ENCODE peak calls at places on chromosomes 6 and 20, in five cellular contexts. One of them, this sample, is unnamed.

GRCh38 chr20:14580426-14581074 is 243.1 kb upstream of the FLRT3 start:
- DNase-seq in thoracic aorta: no peak
- DNase-seq in SJCRH30: no peak
- DNase-seq in coronary artery: no peak
- DNase-seq in breast epithelium: no peak
- DNase-seq in this sample: no peak

GRCh38 chr20:58054082-58054481 is 174.4 kb downstream of the ANKRD60 start:
- DNase-seq in thoracic aorta: no peak
- DNase-seq in SJCRH30: peak
- DNase-seq in coronary artery: no peak
- DNase-seq in breast epithelium: no peak
- DNase-seq in this sample: no peak

GRCh38 chr6:136067731-136068341 is 182.3 kb downstream of the MTFR2 start:
- DNase-seq in thoracic aorta: no peak
- DNase-seq in SJCRH30: no peak
- DNase-seq in coronary artery: no peak
- DNase-seq in breast epithelium: no peak
- DNase-seq in this sample: no peak

GRCh38 chr6:25022140-25022553 is 86.4 kb upstream of the RIPOR2 start:
- DNase-seq in thoracic aorta: no peak
- DNase-seq in SJCRH30: no peak
- DNase-seq in coronary artery: no peak
- DNase-seq in breast epithelium: no peak
- DNase-seq in this sample: no peak

GRCh38 chr20:58906894-58907293 is 54.4 kb downstream of the GNAS start:
- DNase-seq in thoracic aorta: no peak
- DNase-seq in SJCRH30: no peak
- DNase-seq in coronary artery: no peak
- DNase-seq in breast epithelium: no peak
- DNase-seq in this sample: no peak

GRCh38 chr6:112249489-112249888 is 4.9 kb downstream of the LAMA4 start:
- DNase-seq in thoracic aorta: no peak
- DNase-seq in SJCRH30: no peak
- DNase-seq in coronary artery: no peak
- DNase-seq in breast epithelium: no peak
- DNase-seq in this sample: no peak

GRCh38 chr6:161498359-161498758 is 224.5 kb upstream of the AGPAT4 start:
- DNase-seq in thoracic aorta: no peak
- DNase-seq in SJCRH30: peak
- DNase-seq in coronary artery: no peak
- DNase-seq in breast epithelium: no peak
- DNase-seq in this sample: no peak

GRCh38 chr6:12348530-12349511 is 58.7 kb downstream of the EDN1 start:
- DNase-seq in thoracic aorta: no peak
- DNase-seq in SJCRH30: no peak
- DNase-seq in coronary artery: no peak
- DNase-seq in breast epithelium: no peak
- DNase-seq in this sample: peak

GRCh38 chr6:35214869-35215664 is 1.3 kb downstream of the SCUBE3 start:
- DNase-seq in thoracic aorta: no peak
- DNase-seq in SJCRH30: no peak
- DNase-seq in coronary artery: no peak
- DNase-seq in breast epithelium: no peak
- DNase-seq in this sample: no peak

GRCh38 chr6:126170433-126170832 is 169.5 kb upstream of the CENPW start:
- DNase-seq in thoracic aorta: no peak
- DNase-seq in SJCRH30: no peak
- DNase-seq in coronary artery: no peak
- DNase-seq in breast epithelium: no peak
- DNase-seq in this sample: no peak

GRCh38 chr6:127608554-127609270 is 31.7 kb downstream of the C6orf58 start:
- DNase-seq in thoracic aorta: no peak
- DNase-seq in SJCRH30: no peak
- DNase-seq in coronary artery: no peak
- DNase-seq in breast epithelium: no peak
- DNase-seq in this sample: no peak

GRCh38 chr6:113632220-113632864 is 224.8 kb upstream of the MARCKS start:
- DNase-seq in thoracic aorta: peak
- DNase-seq in SJCRH30: no peak
- DNase-seq in coronary artery: no peak
- DNase-seq in breast epithelium: peak
- DNase-seq in this sample: peak

GRCh38 chr6:31170987-31171671 is 647 bp upstream of the POU5F1 start:
- DNase-seq in thoracic aorta: no peak
- DNase-seq in SJCRH30: no peak
- DNase-seq in coronary artery: no peak
- DNase-seq in breast epithelium: no peak
- DNase-seq in this sample: no peak

GRCh38 chr6:8905647-8906231 is 470.4 kb upstream of the SLC35B3 start:
- DNase-seq in thoracic aorta: no peak
- DNase-seq in SJCRH30: peak
- DNase-seq in coronary artery: no peak
- DNase-seq in breast epithelium: no peak
- DNase-seq in this sample: no peak

GRCh38 chr6:40399888-40400468 is 187.2 kb downstream of the LRFN2 start:
- DNase-seq in thoracic aorta: no peak
- DNase-seq in SJCRH30: peak
- DNase-seq in coronary artery: no peak
- DNase-seq in breast epithelium: no peak
- DNase-seq in this sample: no peak

GRCh38 chr20:36562724-36563123 is 10.7 kb upstream of the TGIF2 start:
- DNase-seq in thoracic aorta: no peak
- DNase-seq in SJCRH30: no peak
- DNase-seq in coronary artery: no peak
- DNase-seq in breast epithelium: no peak
- DNase-seq in this sample: no peak

GRCh38 chr6:2194643-2195042 is 50.8 kb downstream of the GMDS start:
- DNase-seq in thoracic aorta: no peak
- DNase-seq in SJCRH30: no peak
- DNase-seq in coronary artery: no peak
- DNase-seq in breast epithelium: no peak
- DNase-seq in this sample: no peak

GRCh38 chr6:22717906-22718305 is 148.5 kb downstream of the HDGFL1 start:
- DNase-seq in thoracic aorta: no peak
- DNase-seq in SJCRH30: peak
- DNase-seq in coronary artery: no peak
- DNase-seq in breast epithelium: no peak
- DNase-seq in this sample: no peak

GRCh38 chr20:58629213-58629575 is 21.9 kb upstream of the STX16 start:
- DNase-seq in thoracic aorta: no peak
- DNase-seq in SJCRH30: peak
- DNase-seq in coronary artery: no peak
- DNase-seq in breast epithelium: no peak
- DNase-seq in this sample: no peak

GRCh38 chr6:9532621-9533557 is 882.0 kb downstream of the TFAP2A start:
- DNase-seq in thoracic aorta: no peak
- DNase-seq in SJCRH30: no peak
- DNase-seq in coronary artery: no peak
- DNase-seq in breast epithelium: no peak
- DNase-seq in this sample: no peak

GRCh38 chr20:63478346-63479302 is 6.2 kb upstream of the KCNQ2 start:
- DNase-seq in thoracic aorta: no peak
- DNase-seq in SJCRH30: no peak
- DNase-seq in coronary artery: no peak
- DNase-seq in breast epithelium: no peak
- DNase-seq in this sample: no peak

GRCh38 chr6:20933057-20933792 is 399.0 kb downstream of the CDKAL1 start:
- DNase-seq in thoracic aorta: no peak
- DNase-seq in SJCRH30: no peak
- DNase-seq in coronary artery: no peak
- DNase-seq in breast epithelium: no peak
- DNase-seq in this sample: no peak

GRCh38 chr6:73505142-73505541 is 15.7 kb downstream of the EEF1A1 start:
- DNase-seq in thoracic aorta: no peak
- DNase-seq in SJCRH30: no peak
- DNase-seq in coronary artery: no peak
- DNase-seq in breast epithelium: no peak
- DNase-seq in this sample: no peak

GRCh38 chr6:12528581-12529363 is 187.8 kb upstream of the PHACTR1 start:
- DNase-seq in thoracic aorta: no peak
- DNase-seq in SJCRH30: no peak
- DNase-seq in coronary artery: no peak
- DNase-seq in breast epithelium: no peak
- DNase-seq in this sample: no peak

GRCh38 chr6:75563032-75563431 is 38.6 kb upstream of the SENP6 start:
- DNase-seq in thoracic aorta: no peak
- DNase-seq in SJCRH30: peak
- DNase-seq in coronary artery: no peak
- DNase-seq in breast epithelium: no peak
- DNase-seq in this sample: no peak

GRCh38 chr20:40706977-40707582 is 18.0 kb upstream of the MAFB start:
- DNase-seq in thoracic aorta: no peak
- DNase-seq in SJCRH30: peak
- DNase-seq in coronary artery: peak
- DNase-seq in breast epithelium: no peak
- DNase-seq in this sample: peak

GRCh38 chr20:22825546-22825945 is 209.6 kb upstream of the SSTR4 start:
- DNase-seq in thoracic aorta: no peak
- DNase-seq in SJCRH30: no peak
- DNase-seq in coronary artery: no peak
- DNase-seq in breast epithelium: peak
- DNase-seq in this sample: no peak

GRCh38 chr20:22825076-22825475 is 210.0 kb upstream of the SSTR4 start:
- DNase-seq in thoracic aorta: no peak
- DNase-seq in SJCRH30: no peak
- DNase-seq in coronary artery: no peak
- DNase-seq in breast epithelium: no peak
- DNase-seq in this sample: no peak

GRCh38 chr20:22826306-22827230 is 208.5 kb upstream of the SSTR4 start:
- DNase-seq in thoracic aorta: no peak
- DNase-seq in SJCRH30: no peak
- DNase-seq in coronary artery: no peak
- DNase-seq in breast epithelium: no peak
- DNase-seq in this sample: no peak

GRCh38 chr20:22830138-22830537 is 205.0 kb upstream of the SSTR4 start:
- DNase-seq in thoracic aorta: no peak
- DNase-seq in SJCRH30: no peak
- DNase-seq in coronary artery: no peak
- DNase-seq in breast epithelium: no peak
- DNase-seq in this sample: no peak

GRCh38 chr20:22827916-22828315 is 207.2 kb upstream of the SSTR4 start:
- DNase-seq in thoracic aorta: no peak
- DNase-seq in SJCRH30: no peak
- DNase-seq in coronary artery: no peak
- DNase-seq in breast epithelium: no peak
- DNase-seq in this sample: no peak
- H3K4me3 ChIP-seq in thoracic aorta: no peak
- H3K4me3 ChIP-seq in SJCRH30: no peak
- H3K4me3 ChIP-seq in coronary artery: no peak
- H3K4me3 ChIP-seq in breast epithelium: no peak
- H3K4me3 ChIP-seq in this sample: no peak

DNA sequence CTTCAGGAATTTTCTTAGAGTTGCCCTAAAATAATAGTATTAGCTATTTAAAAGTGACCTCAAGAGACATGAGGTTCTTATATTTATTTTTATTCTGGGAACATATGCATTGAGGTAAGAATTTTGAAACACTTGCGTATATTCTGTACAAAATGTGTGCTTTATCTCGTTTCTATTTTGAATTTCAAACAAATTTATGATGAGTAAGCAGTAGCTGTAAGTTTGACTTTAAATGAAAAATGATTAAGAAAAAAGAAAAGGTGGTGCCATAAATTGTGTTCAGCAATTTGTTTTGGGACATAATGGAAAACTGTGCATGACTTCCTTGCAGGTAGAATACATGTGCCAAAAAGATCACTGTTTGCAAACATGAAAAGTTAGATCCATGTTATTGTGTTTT is 433.1 kb upstream of the PLCB4 start:
- DNase-seq in thoracic aorta: no peak
- DNase-seq in SJCRH30: no peak
- DNase-seq in coronary artery: no peak
- DNase-seq in breast epithelium: no peak
- DNase-seq in this sample: no peak
- H3K4me3 ChIP-seq in thoracic aorta: no peak
- H3K4me3 ChIP-seq in SJCRH30: no peak
- H3K4me3 ChIP-seq in coronary artery: no peak
- H3K4me3 ChIP-seq in breast epithelium: no peak
- H3K4me3 ChIP-seq in this sample: no peak

DNA sequence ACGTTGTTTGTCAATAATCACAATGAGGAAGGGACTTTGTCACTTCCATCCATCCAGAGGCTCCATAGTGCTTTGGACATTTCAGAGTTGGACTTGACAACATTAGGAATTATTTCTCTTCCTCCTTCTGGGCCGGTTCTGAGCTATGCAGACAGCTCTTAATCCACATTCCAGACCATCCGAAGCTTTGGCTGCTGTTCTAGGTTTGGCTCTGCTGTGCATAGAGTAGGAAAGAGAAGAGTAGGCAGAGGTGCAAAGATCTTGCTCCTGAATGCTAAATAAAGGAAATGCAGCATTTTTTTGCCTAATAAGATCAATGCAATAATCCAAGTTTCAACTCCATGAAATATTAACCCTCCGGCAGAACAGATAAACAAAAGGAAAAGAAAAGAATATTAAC is 251.8 kb upstream of the PRND start:
- DNase-seq in thoracic aorta: no peak
- DNase-seq in SJCRH30: no peak
- DNase-seq in coronary artery: no peak
- DNase-seq in breast epithelium: no peak
- DNase-seq in this sample: no peak
- H3K4me3 ChIP-seq in thoracic aorta: no peak
- H3K4me3 ChIP-seq in SJCRH30: no peak
- H3K4me3 ChIP-seq in coronary artery: no peak
- H3K4me3 ChIP-seq in breast epithelium: no peak
- H3K4me3 ChIP-seq in this sample: no peak

GRCh38 chr6:42366011-42366705 is 85.6 kb downstream of the TRERF1 start:
- DNase-seq in thoracic aorta: no peak
- DNase-seq in SJCRH30: no peak
- DNase-seq in coronary artery: no peak
- DNase-seq in breast epithelium: no peak
- DNase-seq in this sample: no peak
- H3K4me3 ChIP-seq in thoracic aorta: no peak
- H3K4me3 ChIP-seq in SJCRH30: no peak
- H3K4me3 ChIP-seq in coronary artery: no peak
- H3K4me3 ChIP-seq in breast epithelium: no peak
- H3K4me3 ChIP-seq in this sample: no peak

DNA sequence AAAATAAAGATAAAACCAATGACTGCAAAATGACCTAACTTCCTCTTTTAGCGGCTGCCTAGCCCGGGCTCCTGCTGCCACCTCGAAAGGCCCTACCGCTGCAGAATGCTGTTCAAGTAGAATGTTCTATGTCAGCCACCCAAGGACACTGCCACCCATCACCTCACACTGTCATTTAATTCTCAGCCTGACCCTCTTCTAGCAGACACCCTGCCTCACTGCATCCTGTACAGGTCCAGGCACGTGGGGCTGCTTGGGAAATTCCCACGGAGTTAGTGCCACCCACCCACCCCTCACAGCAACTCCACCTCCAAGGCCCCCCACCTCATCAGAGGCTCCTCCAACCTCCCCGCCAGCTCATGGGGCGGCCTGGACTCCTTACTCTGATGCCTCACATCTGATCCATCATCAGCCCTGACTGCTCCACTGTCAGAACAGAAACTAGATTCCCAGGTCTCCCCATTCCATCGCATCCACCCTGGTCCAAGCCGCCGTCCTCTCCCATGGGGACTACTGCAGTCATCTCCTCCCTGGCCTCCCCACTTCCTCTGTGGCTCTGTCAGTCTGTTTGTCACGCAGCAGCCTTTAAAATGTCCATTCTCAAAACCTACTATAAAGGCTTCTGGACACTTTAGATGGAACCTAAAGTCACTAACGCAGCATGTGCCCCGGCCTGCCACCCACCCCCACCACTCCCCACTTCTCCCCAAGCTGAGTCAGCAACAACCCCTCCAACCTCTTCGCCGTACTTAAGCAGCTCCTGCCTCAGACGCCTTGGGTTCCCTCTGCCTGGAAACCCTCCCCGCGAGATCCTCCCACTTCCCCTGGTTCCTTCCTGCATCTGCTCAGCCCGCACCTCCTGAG is 17.0 kb downstream of the NFATC2 start:
- DNase-seq in thoracic aorta: no peak
- DNase-seq in SJCRH30: no peak
- DNase-seq in coronary artery: no peak
- DNase-seq in breast epithelium: no peak
- DNase-seq in this sample: no peak
- H3K4me3 ChIP-seq in thoracic aorta: peak
- H3K4me3 ChIP-seq in SJCRH30: no peak
- H3K4me3 ChIP-seq in coronary artery: peak
- H3K4me3 ChIP-seq in breast epithelium: peak
- H3K4me3 ChIP-seq in this sample: no peak